ENCODE peak calls at places on chromosomes 12 and 14, in seven cellular contexts. B, R, I, W, G, K and M are unnamed samples.

GRCh38 chr12:12449533-12450025 is 92.7 kb downstream of the BORCS5 start:
- DNase-seq in B (no peak), R (peak), I (no peak), W (no peak), G (no peak), K (no peak), M (no peak)

GRCh38 chr12:109710279-109710746 is 3.3 kb upstream of the FAM222A start:
- DNase-seq in B (no peak), R (no peak), I (no peak), W (no peak), G (no peak), K (no peak), M (no peak)

GRCh38 chr12:4719821-4720636 is at the start of gene GALNT8:
- DNase-seq in B (no peak), R (no peak), I (no peak), W (no peak), G (no peak), K (no peak), M (no peak)

GRCh38 chr14:71720978-71721624 is 211.1 kb upstream of the RGS6 start:
- DNase-seq in B (no peak), R (peak), I (peak), W (peak), G (peak), K (no peak), M (peak)

GRCh38 chr12:45886685-45887084 is 103.7 kb downstream of the SCAF11 start:
- DNase-seq in B (no peak), R (no peak), I (no peak), W (no peak), G (no peak), K (no peak), M (no peak)

GRCh38 chr12:3309805-3310204 is 181.2 kb upstream of the PRMT8 start:
- DNase-seq in B (no peak), R (no peak), I (peak), W (no peak), G (no peak), K (no peak), M (no peak)

GRCh38 chr14:52080171-52080800 is 11.4 kb upstream of the NID2 start:
- DNase-seq in B (no peak), R (no peak), I (no peak), W (no peak), G (peak), K (no peak), M (peak)

GRCh38 chr12:47311514-47311913 is 231.8 kb upstream of the AMIGO2 start:
- DNase-seq in B (no peak), R (no peak), I (no peak), W (no peak), G (no peak), K (no peak), M (no peak)

GRCh38 chr12:92505373-92506340 is 197.1 kb upstream of the PLEKHG7 start:
- DNase-seq in B (peak), R (peak), I (peak), W (peak), G (peak), K (no peak), M (peak)

GRCh38 chr12:85626031-85626781 is 210.0 kb downstream of the RASSF9 start:
- DNase-seq in B (no peak), R (no peak), I (no peak), W (peak), G (peak), K (no peak), M (peak)

GRCh38 chr12:1429980-1430379 is 164.4 kb downstream of the FBXL14 start:
- DNase-seq in B (no peak), R (no peak), I (no peak), W (peak), G (peak), K (no peak), M (peak)